ENCODE peak calls at places on chromosome 22, in four cellular contexts. X, I, G and K are unnamed samples.

GRCh38 chr22:29469755-29470154 is 10.3 kb upstream of the NEFH start:
- DNase-seq in X (no peak), I (no peak), G (peak; percentile 58), K (no peak)

GRCh38 chr22:37186228-37186996 is 1.6 kb downstream of the C1QTNF6 start:
- DNase-seq in X (no peak), I (peak; percentile 88), G (peak; percentile 66), K (peak; percentile 46)

GRCh38 chr22:39997939-39998726 is 3.4 kb downstream of the FAM83F start:
- DNase-seq in X (no peak), I (peak; percentile 36), G (peak; percentile 85), K (peak; percentile 37)

GRCh38 chr22:32490279-32490678 is 15.7 kb downstream of the FBXO7 start:
- DNase-seq in X (no peak), I (no peak), G (no peak), K (no peak)

GRCh38 chr22:21074092-21074715 is 28.5 kb downstream of the LRRC74B start:
- DNase-seq in X (no peak), I (peak; percentile 83), G (no peak), K (peak; percentile 84)

GRCh38 chr22:37043828-37044538 is 7.6 kb upstream of the KCTD17 start:
- DNase-seq in X (no peak), I (peak; percentile 28), G (peak; percentile 70), K (peak; percentile 73)

GRCh38 chr22:37228106-37229011 is 15.7 kb downstream of the RAC2 start:
- DNase-seq in X (no peak), I (peak; percentile 27), G (no peak), K (no peak)

GRCh38 chr22:33927752-33928151 is 7.5 kb upstream of the LARGE1 start:
- DNase-seq in X (no peak), I (no peak), G (no peak), K (no peak)

GRCh38 chr22:35661377-35661937 is 13.2 kb downstream of the APOL6 start:
- DNase-seq in X (no peak), I (peak; percentile 85), G (no peak), K (peak; percentile 46)

GRCh38 chr22:43423046-43423445 is 11.2 kb downstream of the MPPED1 start:
- DNase-seq in X (no peak), I (no peak), G (no peak), K (no peak)

GRCh38 chr22:34855471-34855870 is 210.5 kb upstream of the ISX start:
- DNase-seq in X (no peak), I (no peak), G (no peak), K (no peak)

GRCh38 chr22:19995611-19996339 is 20.8 kb downstream of the ARVCF start:
- DNase-seq in X (no peak), I (no peak), G (no peak), K (no peak)

GRCh38 chr22:19996694-19997384 is 19.8 kb downstream of the ARVCF start:
- DNase-seq in X (no peak), I (no peak), G (no peak), K (no peak)

GRCh38 chr22:19998232-19998951 is 18.2 kb downstream of the ARVCF start:
- DNase-seq in X (no peak), I (no peak), G (no peak), K (no peak)

GRCh38 chr22:19998991-19999820 is 17.4 kb downstream of the ARVCF start:
- DNase-seq in X (no peak), I (no peak), G (no peak), K (no peak)

DNA sequence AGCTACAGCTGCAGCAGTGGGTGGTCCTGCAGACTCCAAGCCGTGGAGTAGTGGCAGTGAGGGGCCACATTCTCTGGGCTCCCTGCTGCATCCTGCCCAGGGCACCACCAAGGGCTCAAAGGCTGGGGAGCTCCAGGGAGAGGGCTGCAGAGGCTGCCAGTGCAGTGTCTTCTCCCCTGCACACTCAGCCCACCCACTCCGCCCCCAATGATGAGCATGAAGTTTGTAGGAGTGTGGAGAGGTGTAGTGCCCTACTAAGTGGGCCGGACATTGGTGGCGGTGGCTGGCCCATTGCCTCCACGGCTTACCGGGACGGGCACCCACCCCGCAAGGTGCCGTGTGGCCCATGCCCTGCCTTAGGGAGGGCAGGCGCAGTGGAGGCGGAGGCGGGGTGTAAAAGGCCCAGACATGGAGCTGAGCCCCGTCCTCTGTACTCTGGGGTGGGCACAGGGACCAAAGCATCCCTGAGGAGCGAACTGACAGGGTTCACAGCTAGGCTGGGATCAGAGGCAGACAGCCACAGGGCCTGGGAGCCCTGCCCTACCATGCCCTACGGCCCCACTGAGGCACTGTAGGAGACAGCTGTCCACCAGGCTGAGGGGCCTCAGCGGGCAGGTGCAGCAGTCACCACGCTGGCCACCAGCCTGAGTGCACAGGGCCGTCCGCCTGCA is 18.9 kb downstream of the ARVCF start:
- DNase-seq in X (no peak), I (no peak), G (no peak), K (no peak)
- H4K91ac ChIP-seq in X (peak overlapping the region; percentile 74), I (no peak overlapping the region), G (no peak overlapping the region), K (no peak overlapping the region)

DNA sequence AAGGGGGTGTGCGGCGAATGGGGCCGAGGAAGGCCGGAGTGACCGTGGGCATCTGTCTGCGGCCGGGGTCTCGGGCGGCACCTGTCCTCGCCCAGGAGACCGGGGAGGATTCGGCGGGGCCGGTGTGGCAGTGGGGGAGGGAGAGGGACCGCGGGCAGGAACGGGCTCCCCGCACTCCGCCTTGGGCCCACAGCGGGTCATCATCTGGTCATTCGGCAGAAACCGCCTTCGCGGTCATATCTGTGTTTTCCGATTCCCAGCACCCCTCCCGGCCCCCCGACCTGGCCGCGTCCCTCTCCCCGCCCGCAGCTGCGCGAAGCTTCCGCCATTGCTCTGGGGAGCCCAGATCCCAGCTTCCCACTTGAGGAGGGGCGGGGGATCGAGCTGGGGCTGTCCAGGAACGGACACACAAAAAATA is 824 bp upstream of the CBX6 start:
- DNase-seq in X (no peak), I (peak; percentile 32), G (peak; percentile 69), K (no peak)
- H3K4ac ChIP-seq in X (no peak overlapping the region), I (peak overlapping the region; percentile 91), G (no peak overlapping the region), K (peak overlapping the region; percentile 84)

GRCh38 chr22:47448231-47449035 is 686.0 kb downstream of the TBC1D22A start:
- DNase-seq in X (no peak), I (no peak), G (peak; percentile 5), K (no peak)

GRCh38 chr22:47450876-47451475 is 688.5 kb downstream of the TBC1D22A start:
- DNase-seq in X (no peak), I (no peak), G (no peak), K (no peak)

GRCh38 chr22:47449508-47450270 is 687.2 kb downstream of the TBC1D22A start:
- DNase-seq in X (no peak), I (no peak), G (no peak), K (no peak)

GRCh38 chr22:47453049-47453448 is 690.6 kb downstream of the TBC1D22A start:
- DNase-seq in X (no peak), I (no peak), G (no peak), K (no peak)

DNA sequence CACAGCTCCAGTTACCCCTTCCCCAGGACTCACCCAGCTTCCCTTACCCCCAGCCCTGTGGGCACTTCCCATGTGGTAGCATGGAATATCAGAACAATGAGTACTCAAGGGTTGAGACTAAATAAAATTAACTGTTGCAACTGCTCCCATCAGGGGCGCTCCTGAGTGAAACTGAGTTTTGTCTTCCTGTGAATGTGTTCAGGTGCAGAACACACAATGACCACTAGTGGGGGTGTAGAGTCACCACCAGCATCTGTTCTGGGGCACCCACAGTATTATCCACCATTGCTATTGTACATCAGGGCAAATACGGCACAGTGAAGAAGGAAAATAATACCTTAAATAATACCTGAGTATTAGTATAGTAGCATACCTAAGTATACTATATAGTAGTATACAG is 689.7 kb downstream of the TBC1D22A start:
- DNase-seq in X (no peak), I (no peak), G (no peak), K (no peak)
- H3K9me3 ChIP-seq in X (peaks cover 62% of the 10 kb centered on the region), I (peaks cover 58% of the 10 kb centered on the region), G (peaks cover 86% of the 10 kb centered on the region), K (peaks cover 68% of the 10 kb centered on the region)

GRCh38 chr22:46114518-46115387 is 35.6 kb upstream of the PPARA start:
- DNase-seq in X (no peak), I (no peak), G (no peak), K (no peak)

GRCh38 chr22:46113910-46114517 is 36.3 kb upstream of the PPARA start:
- DNase-seq in X (no peak), I (no peak), G (no peak), K (no peak)

GRCh38 chr22:46116491-46116958 is 33.8 kb upstream of the PPARA start:
- DNase-seq in X (peak; percentile 81), I (peak; percentile 73), G (peak; percentile 92), K (peak; percentile 72)

GRCh38 chr22:46115755-46116490 is 34.4 kb upstream of the PPARA start:
- DNase-seq in X (no peak), I (no peak), G (no peak), K (no peak)

GRCh38 chr22:46115388-46115678 is 35.0 kb upstream of the PPARA start:
- DNase-seq in X (no peak), I (no peak), G (no peak), K (no peak)
- H4K91ac ChIP-seq in X (no peak overlapping the region), I (no peak overlapping the region), G (no peak overlapping the region), K (no peak overlapping the region)

DNA sequence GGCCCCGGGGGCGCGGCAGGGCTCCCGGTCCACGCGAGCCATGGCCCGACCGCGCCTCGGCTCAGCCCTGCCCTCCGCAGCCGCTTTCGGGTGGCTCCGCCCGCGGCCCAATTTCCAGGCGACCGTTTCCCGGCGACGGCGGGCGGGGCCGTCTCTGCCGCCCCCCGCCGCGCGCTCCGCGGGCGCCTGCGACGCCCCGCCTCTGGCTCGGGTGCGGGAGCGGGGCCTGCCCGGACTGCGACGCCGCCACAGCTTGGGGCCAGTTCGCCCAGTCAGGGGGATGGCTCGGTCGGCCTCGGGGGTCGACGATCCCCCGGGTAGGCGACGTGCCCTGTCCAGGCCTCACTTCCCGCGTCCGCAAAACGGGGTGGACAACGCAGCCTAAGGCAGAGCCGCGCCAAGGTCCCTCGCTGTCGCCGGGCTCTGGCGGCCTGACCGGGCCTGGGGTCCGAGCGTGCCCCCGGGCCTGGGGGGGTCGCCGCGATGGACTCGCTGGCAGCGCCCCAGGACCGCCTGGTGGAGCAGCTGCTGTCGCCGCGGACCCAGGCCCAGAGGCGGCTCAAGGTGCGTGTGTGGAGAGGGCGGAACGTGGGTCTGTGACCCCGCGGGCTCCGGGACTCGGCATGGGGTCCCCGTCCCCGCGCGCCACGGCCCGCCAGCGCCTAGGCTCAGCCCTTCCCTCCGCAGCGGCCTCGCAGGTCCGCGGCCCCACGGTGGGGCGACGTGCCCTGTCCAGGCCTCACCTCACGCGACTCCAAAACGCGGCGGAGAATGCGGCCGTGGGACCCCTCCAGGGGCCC is 4.2 kb downstream of the SEPTIN5 start:
- DNase-seq in X (no peak), I (no peak), G (no peak), K (no peak)
- H3K4ac ChIP-seq in X (peak overlapping the region; percentile 66), I (peak overlapping the region; percentile 88), G (no peak overlapping the region), K (no peak overlapping the region)